ENCODE peak calls at places on chromosomes 2 and 18, in nine cellular contexts. N, T, P, O, K, J, D, F and I are unnamed samples.
A peak's percentile ranks its signal among the peaks of the same experiment; 100 is the strongest.

GRCh38 chr18:48219429-48220145 is 189.6 kb downstream of the ZBTB7C start:
- DNase-seq in D (no peak), J (no peak), T (no peak), O (no peak), F (no peak), P (no peak), K (no peak), N (no peak), I (no peak)

GRCh38 chr18:61870151-61870550 is 22.7 kb downstream of the RNF152 start:
- DNase-seq in K (peak; percentile 92), P (no peak), O (no peak), D (no peak), T (peak; percentile 33), F (no peak), N (no peak), J (no peak), I (no peak)

GRCh38 chr18:77124452-77124922 is 8.1 kb downstream of the MBP start:
- DNase-seq in N (no peak), F (no peak), P (no peak), D (no peak), O (no peak), K (no peak), T (peak; percentile 27), J (no peak), I (peak; percentile 76)

GRCh38 chr2:190366248-190366753 is 22.9 kb downstream of the INPP1 start:
- DNase-seq in N (no peak), F (no peak), P (no peak), O (no peak), K (no peak), J (no peak), T (no peak), D (no peak), I (no peak)

GRCh38 chr2:2876350-2877042 is 501.1 kb downstream of the EIPR1 start:
- DNase-seq in D (no peak), J (no peak), P (no peak), K (no peak), O (no peak), T (no peak), F (no peak), N (no peak), I (no peak)

GRCh38 chr2:128372621-128373341 is 54.1 kb upstream of the HS6ST1 start:
- DNase-seq in P (no peak), J (peak; percentile 58), F (no peak), K (no peak), N (no peak), T (no peak), O (no peak), D (peak; percentile 57), I (peak; percentile 21)

GRCh38 chr18:10530852-10531251 is 5.0 kb downstream of the NAPG start:
- DNase-seq in N (no peak), J (no peak), P (no peak), O (no peak), T (no peak), F (peak; percentile 60), D (no peak), K (no peak), I (no peak)

GRCh38 chr18:2547477-2548087 is 23.7 kb downstream of the METTL4 start:
- DNase-seq in P (no peak), D (no peak), J (no peak), T (peak; percentile 64), N (no peak), O (no peak), K (peak; percentile 71), F (no peak), I (peak; percentile 48)

GRCh38 chr2:43879261-43879660 is 40.5 kb downstream of the ABCG8 start:
- DNase-seq in O (no peak), P (no peak), F (no peak), T (peak; percentile 89), D (no peak), J (no peak), K (no peak), N (no peak), I (no peak)

GRCh38 chr18:13801260-13801601 is 22.7 kb upstream of the MC5R start:
- DNase-seq in J (no peak), D (no peak), P (no peak), O (no peak), N (no peak), K (no peak), T (no peak), F (no peak), I (no peak)
- H3K4me3 ChIP-seq in J (peak overlapping the region; percentile 36), D (peak overlapping the region; percentile 60), P (no peak overlapping the region), O (peak overlapping the region; percentile 61), N (no peak overlapping the region), K (peak overlapping the region; percentile 35), T (peak overlapping the region; percentile 9), F (no peak overlapping the region), I (peak overlapping the region; percentile 58)

DNA sequence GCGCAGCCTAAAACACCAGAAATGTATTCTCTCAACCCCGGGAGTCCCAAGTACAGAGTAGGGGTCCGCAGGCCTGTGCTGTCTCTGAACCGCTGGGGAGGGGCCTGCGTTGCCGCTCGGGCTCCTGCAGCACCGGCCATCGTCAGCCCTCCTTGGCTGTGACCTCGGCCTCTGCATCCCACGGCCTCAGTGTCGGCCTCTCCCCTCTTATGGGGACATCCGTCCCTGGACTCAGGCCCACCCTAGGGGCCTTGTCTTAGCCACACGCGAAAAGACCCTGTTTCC is 50.5 kb downstream of the KCNG2 start:
- DNase-seq in J (no peak), P (no peak), T (no peak), D (no peak), O (no peak), K (no peak), F (peak; percentile 4), N (no peak), I (no peak)
- H3K4me1 ChIP-seq in J (no peaks in the 10 kb centered on the region), P (no peaks in the 10 kb centered on the region), T (no peaks in the 10 kb centered on the region), D (no peaks in the 10 kb centered on the region), O (no peaks in the 10 kb centered on the region), K (peaks cover 10% of the 10 kb centered on the region), F (no peaks in the 10 kb centered on the region), N (no peaks in the 10 kb centered on the region), I (peaks cover 5% of the 10 kb centered on the region)

GRCh38 chr18:36142751-36143150 is 13.1 kb downstream of the ELP2 start:
- DNase-seq in F (no peak), N (no peak), T (no peak), D (no peak), K (no peak), O (no peak), J (no peak), P (no peak), I (no peak)

GRCh38 chr18:36139251-36139650 is 9.6 kb downstream of the ELP2 start:
- DNase-seq in F (no peak), J (no peak), O (no peak), P (no peak), K (no peak), T (no peak), D (no peak), N (no peak), I (no peak)

GRCh38 chr18:36141576-36141975 is 11.9 kb downstream of the ELP2 start:
- DNase-seq in K (no peak), O (no peak), N (no peak), F (no peak), J (no peak), D (no peak), T (no peak), P (no peak), I (no peak)

DNA sequence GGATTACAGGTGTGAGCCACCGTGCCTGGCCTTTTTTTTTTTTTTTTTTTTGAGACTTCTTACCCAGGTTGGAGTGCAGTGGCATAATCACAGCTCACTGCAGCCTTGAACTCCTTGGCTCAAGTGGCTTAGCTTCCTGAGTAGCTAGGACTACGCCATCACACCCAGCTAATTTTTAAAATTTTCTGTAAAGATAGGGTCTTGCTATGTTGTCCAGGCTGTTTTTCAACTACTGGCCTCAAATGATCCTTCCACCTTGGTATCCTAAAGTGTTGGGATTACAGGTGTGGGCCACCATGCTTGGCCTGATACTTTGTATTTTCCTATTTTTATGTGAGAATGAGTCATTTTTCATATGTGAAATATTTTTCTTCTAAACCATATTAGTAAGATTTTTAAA is 13.7 kb downstream of the ELP2 start:
- DNase-seq in D (no peak), F (no peak), O (no peak), K (no peak), P (no peak), N (no peak), J (no peak), T (no peak), I (no peak)
- H3K36me3 ChIP-seq in D (peaks cover 43% of the 10 kb centered on the region), F (peaks cover 84% of the 10 kb centered on the region), O (peaks cover 57% of the 10 kb centered on the region), K (peaks cover 58% of the 10 kb centered on the region), P (no peaks in the 10 kb centered on the region), N (peaks cover 30% of the 10 kb centered on the region), J (peaks cover 21% of the 10 kb centered on the region), T (peaks cover 73% of the 10 kb centered on the region), I (peaks cover 84% of the 10 kb centered on the region)

GRCh38 chr2:101736233-101736632 is 38.7 kb downstream of the MAP4K4 start:
- DNase-seq in F (no peak), P (no peak), K (no peak), D (no peak), N (no peak), T (no peak), O (no peak), J (no peak), I (peak; percentile 18)
- H3K4me3 ChIP-seq in F (no peak overlapping the region), P (no peak overlapping the region), K (no peak overlapping the region), D (no peak overlapping the region), N (no peak overlapping the region), T (no peak overlapping the region), O (no peak overlapping the region), J (no peak overlapping the region), I (no peak overlapping the region)

GRCh38 chr2:201401815-201402214 is 44.7 kb upstream of the FLACC1 start:
- DNase-seq in T (no peak), N (no peak), F (no peak), J (no peak), K (no peak), O (no peak), D (no peak), P (no peak), I (no peak)
- H3K4me1 ChIP-seq in T (peaks cover 54% of the 10 kb centered on the region), N (peaks cover 14% of the 10 kb centered on the region), F (peaks cover 30% of the 10 kb centered on the region), J (peaks cover 51% of the 10 kb centered on the region), K (peaks cover 9% of the 10 kb centered on the region), O (peaks cover 47% of the 10 kb centered on the region), D (peaks cover 14% of the 10 kb centered on the region), P (peaks cover 31% of the 10 kb centered on the region), I (peaks cover 17% of the 10 kb centered on the region)

DNA sequence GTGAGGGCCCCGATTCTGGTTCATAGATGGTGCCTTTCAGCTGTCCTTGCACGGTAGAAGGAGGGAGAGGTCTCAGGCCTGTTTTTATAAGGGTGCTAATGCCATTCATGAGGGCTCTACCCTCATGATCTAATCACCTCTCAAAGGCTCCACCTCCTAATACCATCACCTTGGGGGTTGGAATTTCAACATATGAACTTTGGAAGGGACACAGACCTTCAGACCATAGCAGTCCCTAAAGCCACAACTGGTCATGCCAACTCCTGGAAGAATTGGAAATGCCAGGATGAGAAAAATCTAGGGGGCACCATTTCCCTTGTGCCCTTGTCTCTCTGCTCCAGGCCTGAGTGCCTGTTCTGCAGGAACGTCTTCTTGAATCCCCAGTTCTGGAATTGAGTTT is 124.8 kb upstream of the DAPL1 start:
- DNase-seq in F (no peak), N (no peak), K (no peak), D (no peak), J (no peak), T (no peak), O (no peak), P (no peak), I (no peak)
- H3K36me3 ChIP-seq in F (peaks cover 11% of the 10 kb centered on the region), N (no peaks in the 10 kb centered on the region), K (peaks cover 13% of the 10 kb centered on the region), D (peaks cover 64% of the 10 kb centered on the region), J (peaks cover 5% of the 10 kb centered on the region), T (peaks cover 15% of the 10 kb centered on the region), O (peaks cover 8% of the 10 kb centered on the region), P (no peaks in the 10 kb centered on the region), I (peaks cover 36% of the 10 kb centered on the region)

GRCh38 chr2:197786010-197786877 is 1.1 kb upstream of the BOLL start:
- DNase-seq in J (peak; percentile 75), O (no peak), T (peak; percentile 46), P (peak; percentile 41), F (peak; percentile 37), N (no peak), K (no peak), D (peak; percentile 82), I (peak; percentile 79)
- H3K4me3 ChIP-seq in J (peak overlapping the region; percentile 45), O (peak overlapping the region; percentile 73), T (peak overlapping the region; percentile 48), P (peak overlapping the region; percentile 29), F (no peak overlapping the region), N (peak overlapping the region; percentile 74), K (no peak overlapping the region), D (peak overlapping the region; percentile 42), I (peak overlapping the region; percentile 47)